ENCODE peak calls at places on chromosomes 2 and 18, in six cellular contexts. S, E, Q, R, V and H are unnamed samples.

GRCh38 chr2:166375736-166376487 is at the start of gene SCN9A:
- DNase-seq in Q (peak), V (peak), R (no peak), S (peak), E (no peak), H (peak)

GRCh38 chr2:132729572-132729971 is 59.6 kb upstream of the LYPD1 start:
- DNase-seq in R (no peak), V (no peak), S (no peak), E (no peak), Q (no peak), H (no peak)

GRCh38 chr2:45755585-45756330 is 104.3 kb downstream of the PRKCE start:
- DNase-seq in E (no peak), Q (no peak), S (no peak), V (peak), R (no peak), H (no peak)

GRCh38 chr18:21277578-21277977 is 35.5 kb downstream of the GREB1L start:
- DNase-seq in S (no peak), E (no peak), Q (no peak), V (no peak), R (no peak), H (no peak)

GRCh38 chr2:218260742-218261423 is at the start of gene GPBAR1:
- DNase-seq in V (no peak), E (no peak), Q (no peak), R (no peak), S (no peak), H (no peak)

GRCh38 chr18:77645170-77645872 is 395.7 kb downstream of the GALR1 start:
- DNase-seq in R (no peak), S (no peak), Q (no peak), E (no peak), V (no peak), H (no peak)

GRCh38 chr2:64938607-64939285 is 50.5 kb upstream of the SLC1A4 start:
- DNase-seq in Q (no peak), S (peak), V (no peak), E (no peak), R (no peak), H (no peak)

GRCh38 chr2:68839260-68839833 is 31.9 kb downstream of the BMP10 start:
- DNase-seq in V (peak), S (no peak), E (no peak), R (no peak), Q (no peak), H (peak)